ENCODE peak calls at places on chromosome 17, in six cellular contexts. One of them, this sample, is unnamed.

GRCh38 chr17:27519550-27519949 is 63.3 kb downstream of the KSR1 start:
- DNase-seq in CD8-positive, alpha-beta T cell: no peak
- DNase-seq in NCI-H510A: no peak
- DNase-seq in activated naive CD8-positive, alpha-beta T cell treated with anti-CD3 and anti-CD28 coated beads, Interleukin-2, amount 50 U/mL, for 24 hours: no peak
- DNase-seq in fibroblast of the conjunctiva: no peak
- DNase-seq in naive B cell: no peak
- DNase-seq in this sample: no peak

GRCh38 chr17:40218740-40219072 is 398 bp upstream of the WIPF2 start:
- DNase-seq in CD8-positive, alpha-beta T cell: peak
- DNase-seq in NCI-H510A: peak
- DNase-seq in activated naive CD8-positive, alpha-beta T cell treated with anti-CD3 and anti-CD28 coated beads, Interleukin-2, amount 50 U/mL, for 24 hours: peak
- DNase-seq in fibroblast of the conjunctiva: peak
- DNase-seq in naive B cell: peak
- DNase-seq in this sample: peak

GRCh38 chr17:31216053-31216751 is 80.8 kb downstream of the OMG start:
- DNase-seq in CD8-positive, alpha-beta T cell: no peak
- DNase-seq in NCI-H510A: no peak
- DNase-seq in activated naive CD8-positive, alpha-beta T cell treated with anti-CD3 and anti-CD28 coated beads, Interleukin-2, amount 50 U/mL, for 24 hours: no peak
- DNase-seq in fibroblast of the conjunctiva: peak
- DNase-seq in naive B cell: peak
- DNase-seq in this sample: no peak

GRCh38 chr17:70138309-70138865 is 30.9 kb upstream of the KCNJ2 start:
- DNase-seq in CD8-positive, alpha-beta T cell: no peak
- DNase-seq in NCI-H510A: no peak
- DNase-seq in activated naive CD8-positive, alpha-beta T cell treated with anti-CD3 and anti-CD28 coated beads, Interleukin-2, amount 50 U/mL, for 24 hours: no peak
- DNase-seq in fibroblast of the conjunctiva: peak
- DNase-seq in naive B cell: no peak
- DNase-seq in this sample: no peak

GRCh38 chr17:48024149-48025039 is 13.2 kb downstream of the COPZ2 start:
- DNase-seq in CD8-positive, alpha-beta T cell: peak
- DNase-seq in NCI-H510A: peak
- DNase-seq in activated naive CD8-positive, alpha-beta T cell treated with anti-CD3 and anti-CD28 coated beads, Interleukin-2, amount 50 U/mL, for 24 hours: peak
- DNase-seq in fibroblast of the conjunctiva: no peak
- DNase-seq in naive B cell: peak
- DNase-seq in this sample: peak

GRCh38 chr17:8125947-8126305 is 2.0 kb upstream of the HES7 start:
- DNase-seq in CD8-positive, alpha-beta T cell: no peak
- DNase-seq in NCI-H510A: no peak
- DNase-seq in activated naive CD8-positive, alpha-beta T cell treated with anti-CD3 and anti-CD28 coated beads, Interleukin-2, amount 50 U/mL, for 24 hours: peak
- DNase-seq in fibroblast of the conjunctiva: no peak
- DNase-seq in naive B cell: no peak
- DNase-seq in this sample: peak

GRCh38 chr17:68462381-68463210 is 5.3 kb upstream of the WIPI1 start:
- DNase-seq in CD8-positive, alpha-beta T cell: peak
- DNase-seq in NCI-H510A: peak
- DNase-seq in activated naive CD8-positive, alpha-beta T cell treated with anti-CD3 and anti-CD28 coated beads, Interleukin-2, amount 50 U/mL, for 24 hours: peak
- DNase-seq in fibroblast of the conjunctiva: peak
- DNase-seq in naive B cell: peak
- DNase-seq in this sample: peak

GRCh38 chr17:9648521-9649110 is 3.3 kb downstream of the USP43 start:
- DNase-seq in CD8-positive, alpha-beta T cell: no peak
- DNase-seq in NCI-H510A: no peak
- DNase-seq in activated naive CD8-positive, alpha-beta T cell treated with anti-CD3 and anti-CD28 coated beads, Interleukin-2, amount 50 U/mL, for 24 hours: no peak
- DNase-seq in fibroblast of the conjunctiva: no peak
- DNase-seq in naive B cell: no peak
- DNase-seq in this sample: no peak

GRCh38 chr17:40427002-40427491 is 9.4 kb upstream of the TOP2A start:
- DNase-seq in CD8-positive, alpha-beta T cell: peak
- DNase-seq in NCI-H510A: no peak
- DNase-seq in activated naive CD8-positive, alpha-beta T cell treated with anti-CD3 and anti-CD28 coated beads, Interleukin-2, amount 50 U/mL, for 24 hours: no peak
- DNase-seq in fibroblast of the conjunctiva: no peak
- DNase-seq in naive B cell: no peak
- DNase-seq in this sample: peak

GRCh38 chr17:77254961-77255741 is 114.4 kb downstream of the SEC14L1 start:
- DNase-seq in CD8-positive, alpha-beta T cell: no peak
- DNase-seq in NCI-H510A: no peak
- DNase-seq in activated naive CD8-positive, alpha-beta T cell treated with anti-CD3 and anti-CD28 coated beads, Interleukin-2, amount 50 U/mL, for 24 hours: no peak
- DNase-seq in fibroblast of the conjunctiva: peak
- DNase-seq in naive B cell: no peak
- DNase-seq in this sample: peak

GRCh38 chr17:14772776-14773175 is 471.9 kb downstream of the HS3ST3B1 start:
- DNase-seq in CD8-positive, alpha-beta T cell: no peak
- DNase-seq in NCI-H510A: no peak
- DNase-seq in activated naive CD8-positive, alpha-beta T cell treated with anti-CD3 and anti-CD28 coated beads, Interleukin-2, amount 50 U/mL, for 24 hours: no peak
- DNase-seq in fibroblast of the conjunctiva: no peak
- DNase-seq in naive B cell: no peak
- DNase-seq in this sample: no peak

GRCh38 chr17:76166168-76166567 is 25.1 kb upstream of the FOXJ1 start:
- DNase-seq in CD8-positive, alpha-beta T cell: peak
- DNase-seq in NCI-H510A: no peak
- DNase-seq in activated naive CD8-positive, alpha-beta T cell treated with anti-CD3 and anti-CD28 coated beads, Interleukin-2, amount 50 U/mL, for 24 hours: no peak
- DNase-seq in fibroblast of the conjunctiva: no peak
- DNase-seq in naive B cell: no peak
- DNase-seq in this sample: no peak